ENCODE peak calls at places on chromosomes 4 and X, in nine cellular contexts. X is NCI-H1436; F is bronchial epithelial cell; V is NCI-H2081; P is RCC 7860; H is activated T-cell treated with anti-CD3 and anti-CD28 coated beads, Interleukin-2, amount 50 U/mL, for 72 hours; R is left ventricle myocardium inferior; Y is AG09319; Z is neural crest cell. N is an unnamed sample.

GRCh38 chr4:102959503-102959902 is 60.0 kb downstream of the SLC9B1 start:
- DNase-seq in X (no peak), F (no peak), V (no peak), P (no peak), H (no peak), R (peak; percentile 32), Y (no peak), Z (no peak), N (no peak)

GRCh38 chr4:142480244-142480643 is 365.9 kb downstream of the INPP4B start:
- DNase-seq in X (no peak), F (peak; percentile 37), V (no peak), P (no peak), H (no peak), R (no peak), Y (no peak), Z (no peak), N (no peak)

GRCh38 chr4:102344955-102345794 is at the start of gene SLC39A8:
- DNase-seq in X (peak; percentile 77), F (peak; percentile 75), V (no peak), P (peak; percentile 78), H (peak; percentile 91), R (peak; percentile 78), Y (peak; percentile 41), Z (peak; percentile 76), N (peak; percentile 53)

GRCh38 chr4:26197018-26197779 is 123.6 kb upstream of the RBPJ start:
- DNase-seq in X (no peak), F (peak; percentile 98), V (no peak), P (peak; percentile 92), H (peak; percentile 78), R (no peak), Y (peak; percentile 78), Z (no peak), N (peak; percentile 96)

GRCh38 chr4:150479665-150480064 is 102.3 kb upstream of the MAB21L2 start:
- DNase-seq in X (no peak), F (no peak), V (no peak), P (no peak), H (no peak), R (no peak), Y (no peak), Z (no peak), N (no peak)

GRCh38 chr4:70948665-70949284 is 44.7 kb upstream of the DCK start:
- DNase-seq in X (no peak), F (no peak), V (no peak), P (no peak), H (no peak), R (no peak), Y (no peak), Z (no peak), N (no peak)

GRCh38 chr4:48780867-48781219 is 764 bp upstream of the FRYL start:
- DNase-seq in X (no peak), F (peak; percentile 46), V (no peak), P (no peak), H (peak; percentile 54), R (no peak), Y (no peak), Z (no peak), N (no peak)

GRCh38 chrX:153731117-153731844 is 6.6 kb downstream of the ABCD1 start:
- DNase-seq in X (no peak), F (no peak), V (no peak), P (no peak), H (no peak), R (no peak), Y (no peak), Z (no peak), N (no peak)

GRCh38 chr4:107299646-107300045 is 263.5 kb upstream of the DKK2 start:
- DNase-seq in X (no peak), F (peak; percentile 49), V (no peak), P (peak; percentile 21), H (no peak), R (no peak), Y (no peak), Z (no peak), N (peak; percentile 13)

GRCh38 chrX:104961926-104962325 is 258.6 kb downstream of the TEX13A start:
- DNase-seq in X (no peak), F (no peak), V (no peak), P (no peak), H (no peak), R (no peak), Y (no peak), Z (no peak), N (no peak)

GRCh38 chrX:13955095-13955647 is 74.5 kb downstream of the GEMIN8 start:
- DNase-seq in X (no peak), F (no peak), V (no peak), P (no peak), H (no peak), R (no peak), Y (no peak), Z (no peak), N (no peak)

GRCh38 chrX:41596586-41596985 is 92.2 kb upstream of the GPR34 start:
- DNase-seq in X (no peak), F (peak; percentile 11), V (no peak), P (peak; percentile 53), H (peak; percentile 8), R (no peak), Y (no peak), Z (no peak), N (peak; percentile 24)

GRCh38 chr4:180926277-180926676 is 1316.9 kb upstream of the TENM3 start:
- DNase-seq in X (no peak), F (no peak), V (no peak), P (no peak), H (no peak), R (no peak), Y (no peak), Z (no peak), N (no peak)

GRCh38 chrX:48905090-48905790 is 6.2 kb downstream of the SLC35A2 start:
- DNase-seq in X (no peak), F (no peak), V (no peak), P (no peak), H (no peak), R (no peak), Y (no peak), Z (no peak), N (no peak)